ENCODE peak calls at places on chromosomes 6 and 20, in seven cellular contexts. E is neuronal stem cell, T is mesendoderm, U is IMR-90, G is mesenchymal stem cell, Z is H9, F is trophoblast cell. K is an unnamed sample.

GRCh38 chr6:169795196-169795595 is 43.8 kb downstream of the ERMARD start:
- DNase-seq in T (peak), G (no peak), E (no peak), F (no peak), Z (no peak), U (no peak), K (no peak)

GRCh38 chr6:13941902-13942301 is 17.1 kb downstream of the RNF182 start:
- DNase-seq in G (no peak), Z (no peak), F (no peak), E (no peak), T (peak), U (no peak), K (no peak)

GRCh38 chr6:134884752-134885151 is 65.1 kb downstream of the ALDH8A1 start:
- DNase-seq in T (no peak), Z (no peak), F (no peak), G (no peak), U (no peak), E (no peak), K (no peak)

GRCh38 chr6:6811151-6812002 is 222.9 kb downstream of the LY86 start:
- DNase-seq in U (peak), E (no peak), G (peak), Z (peak), F (peak), T (peak), K (peak)

GRCh38 chr6:169862464-169863148 is 111.2 kb downstream of the ERMARD start:
- DNase-seq in E (no peak), Z (no peak), U (no peak), G (no peak), T (no peak), F (peak), K (peak)

GRCh38 chr20:39775110-39775509 is 813.0 kb downstream of the DHX35 start:
- DNase-seq in F (no peak), Z (no peak), T (no peak), G (no peak), E (no peak), U (no peak), K (no peak)

GRCh38 chr20:4502756-4503155 is 219.0 kb upstream of the PRND start:
- DNase-seq in F (peak), G (no peak), U (no peak), E (no peak), T (no peak), Z (no peak), K (no peak)

GRCh38 chr6:41413250-41413649 is 77.8 kb downstream of the NCR2 start:
- DNase-seq in E (no peak), U (no peak), F (no peak), T (no peak), Z (no peak), G (no peak), K (no peak)

GRCh38 chr20:51412333-51412761 is 130.2 kb downstream of the NFATC2 start:
- DNase-seq in E (no peak), T (no peak), Z (no peak), G (peak), F (no peak), U (peak), K (no peak)

GRCh38 chr6:41648921-41649320 is 10.7 kb downstream of the MDFI start:
- DNase-seq in T (no peak), U (no peak), E (no peak), G (no peak), Z (no peak), F (no peak), K (no peak)

GRCh38 chr6:30263734-30264133 is 50.5 kb upstream of the TRIM26 start:
- DNase-seq in U (peak), G (peak), E (no peak), Z (no peak), T (peak), F (peak), K (no peak)

GRCh38 chr20:63978319-63979220 is 872 bp downstream of the SAMD10 start:
- DNase-seq in T (peak), F (peak), Z (peak), G (peak), E (no peak), U (peak), K (peak)

GRCh38 chr20:23918101-23918862 is 38.7 kb upstream of the CST5 start:
- DNase-seq in U (no peak), F (no peak), T (no peak), G (no peak), Z (no peak), E (no peak), K (no peak)

GRCh38 chr20:38034108-38034649 is 633 bp downstream of the RPRD1B start:
- DNase-seq in U (no peak), T (no peak), Z (no peak), G (no peak), E (no peak), F (no peak), K (no peak)

GRCh38 chr20:25195014-25195961 is at the start of gene ENTPD6:
- DNase-seq in U (peak), T (peak), F (peak), Z (peak), G (peak), E (peak), K (no peak)

GRCh38 chr6:31586596-31586995 is 519 bp downstream of the LST1 start:
- DNase-seq in F (no peak), U (no peak), Z (no peak), G (no peak), T (no peak), E (no peak), K (no peak)

GRCh38 chr20:31710423-31711250 is 12.0 kb downstream of the BCL2L1 start:
- DNase-seq in G (no peak), F (no peak), E (no peak), U (no peak), Z (no peak), T (no peak), K (no peak)

GRCh38 chr20:60465439-60465838 is 507.2 kb downstream of the CDH26 start:
- DNase-seq in E (no peak), Z (no peak), T (no peak), U (no peak), F (no peak), G (no peak), K (no peak)
- H3K18ac ChIP-seq in E (no peak), Z (no peak), T (no peak), U (no peak), F (no peak), G (no peak), K (no peak)

DNA sequence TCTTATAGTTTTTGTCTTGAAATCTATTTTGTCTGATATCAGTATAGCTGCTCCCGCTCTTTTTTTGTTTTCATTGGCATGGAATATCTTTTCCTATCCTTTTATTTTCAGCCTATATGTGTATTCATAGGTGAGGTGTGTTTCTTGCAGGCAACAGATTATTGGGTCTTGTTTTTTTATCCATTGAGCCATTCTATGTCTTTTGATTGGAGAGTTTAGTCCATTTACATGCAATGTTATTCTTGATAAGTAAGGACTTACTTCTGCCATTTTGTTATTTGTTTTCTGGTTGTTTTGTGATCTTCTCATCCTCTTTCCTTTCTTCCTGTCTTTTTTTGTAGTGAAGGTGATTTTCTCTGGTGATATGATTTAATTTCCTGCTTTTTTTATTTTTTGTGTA is 24.0 kb upstream of the GRM4 start:
- DNase-seq in U (no peak), T (no peak), F (no peak), G (no peak), E (no peak), Z (no peak), K (no peak)
- H3K18ac ChIP-seq in U (no peak), T (no peak), F (no peak), G (no peak), E (no peak), Z (no peak), K (no peak)

DNA sequence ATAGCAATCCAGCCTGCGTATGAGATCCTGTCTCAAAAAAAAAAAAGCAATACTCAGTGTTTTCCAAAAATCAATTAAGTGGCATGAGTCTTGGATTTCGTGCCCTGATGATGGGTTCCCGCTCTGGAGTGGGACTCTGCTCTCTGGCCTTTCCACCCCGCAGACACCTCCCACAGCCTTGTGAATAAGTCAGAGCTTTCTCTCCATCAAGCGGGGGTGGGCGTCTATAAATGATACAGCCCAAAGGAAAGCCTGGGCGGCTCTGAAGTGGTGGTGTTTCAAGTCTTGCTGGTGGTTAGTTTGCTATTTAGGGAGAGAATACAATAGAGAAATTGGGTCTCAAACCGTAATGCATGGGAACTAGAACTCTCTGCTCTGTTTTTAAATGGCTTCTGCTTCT is 52.5 kb upstream of the TAGAP start:
- DNase-seq in F (no peak), E (no peak), Z (no peak), T (no peak), G (no peak), U (no peak), K (no peak)
- H3K18ac ChIP-seq in F (no peak), E (no peak), Z (no peak), T (no peak), G (no peak), U (no peak), K (no peak)

GRCh38 chr6:15503346-15503680 is 159.5 kb downstream of the DTNBP1 start:
- DNase-seq in Z (no peak), U (no peak), T (no peak), G (no peak), F (no peak), E (no peak), K (no peak)
- H3K18ac ChIP-seq in Z (no peak), U (no peak), T (no peak), G (no peak), F (no peak), E (no peak), K (no peak)